ENCODE peak calls at places on chromosomes 12 and 14, in eight cellular contexts. N is PC-3, H is neural progenitor cell, D is foreskin fibroblast, P is esophagus muscularis mucosa, M is GM12865, K is heart left ventricle, L is mammary epithelial cell. I is an unnamed sample.
A peak's percentile ranks its signal among the peaks of the same experiment; 100 is the strongest.

GRCh38 chr14:101814869-101815268 is 53.4 kb downstream of the PPP2R5C start:
- DNase-seq in N (no peak), H (no peak), D (no peak), P (no peak), M (no peak), K (no peak), L (no peak), I (no peak)

GRCh38 chr12:80218925-80219714 is 119.8 kb downstream of the OTOGL start:
- DNase-seq in N (no peak), H (no peak), D (no peak), P (no peak), M (peak; percentile 11), K (no peak), L (no peak), I (no peak)

GRCh38 chr12:44217146-44217883 is 381.4 kb downstream of the TMEM117 start:
- DNase-seq in N (peak; percentile 31), H (no peak), D (no peak), P (no peak), M (no peak), K (no peak), L (peak; percentile 64), I (no peak)

GRCh38 chr14:38357557-38357956 is 101.7 kb upstream of the CLEC14A start:
- DNase-seq in N (peak; percentile 53), H (no peak), D (peak; percentile 86), P (no peak), M (no peak), K (no peak), L (no peak), I (peak; percentile 63)

GRCh38 chr14:65239143-65239672 is 136.9 kb upstream of the MAX start:
- DNase-seq in N (no peak), H (no peak), D (peak; percentile 63), P (no peak), M (no peak), K (no peak), L (no peak), I (peak; percentile 85)

GRCh38 chr14:100246809-100247428 is 8.0 kb downstream of the YY1 start:
- DNase-seq in N (peak; percentile 80), H (peak; percentile 69), D (no peak), P (no peak), M (peak; percentile 42), K (no peak), L (peak; percentile 47), I (no peak)

GRCh38 chr14:52014601-52015267 is 25.4 kb downstream of the RTRAF start:
- DNase-seq in N (no peak), H (no peak), D (no peak), P (no peak), M (no peak), K (peak; percentile 65), L (no peak), I (no peak)

GRCh38 chr14:63179383-63179782 is 24.9 kb upstream of the RHOJ start:
- DNase-seq in N (peak; percentile 68), H (no peak), D (no peak), P (no peak), M (no peak), K (peak; percentile 62), L (peak; percentile 69), I (no peak)

GRCh38 chr12:31277081-31277480 is 48.9 kb downstream of the SINHCAF start:
- DNase-seq in N (no peak), H (no peak), D (no peak), P (no peak), M (no peak), K (no peak), L (no peak), I (no peak)

GRCh38 chr14:65704850-65705249 is 292.3 kb downstream of the FUT8 start:
- DNase-seq in N (no peak), H (no peak), D (no peak), P (no peak), M (peak; percentile 48), K (no peak), L (no peak), I (no peak)

GRCh38 chr12:6038160-6038559 is 86.3 kb downstream of the VWF start:
- DNase-seq in N (peak; percentile 79), H (peak; percentile 94), D (peak; percentile 34), P (no peak), M (peak; percentile 87), K (no peak), L (peak; percentile 58), I (no peak)

GRCh38 chr12:121124402-121125109 is 8.1 kb upstream of the P2RX7 start:
- DNase-seq in N (peak; percentile 99), H (no peak), D (peak; percentile 59), P (no peak), M (peak; percentile 57), K (no peak), L (peak; percentile 97), I (peak; percentile 55)

DNA sequence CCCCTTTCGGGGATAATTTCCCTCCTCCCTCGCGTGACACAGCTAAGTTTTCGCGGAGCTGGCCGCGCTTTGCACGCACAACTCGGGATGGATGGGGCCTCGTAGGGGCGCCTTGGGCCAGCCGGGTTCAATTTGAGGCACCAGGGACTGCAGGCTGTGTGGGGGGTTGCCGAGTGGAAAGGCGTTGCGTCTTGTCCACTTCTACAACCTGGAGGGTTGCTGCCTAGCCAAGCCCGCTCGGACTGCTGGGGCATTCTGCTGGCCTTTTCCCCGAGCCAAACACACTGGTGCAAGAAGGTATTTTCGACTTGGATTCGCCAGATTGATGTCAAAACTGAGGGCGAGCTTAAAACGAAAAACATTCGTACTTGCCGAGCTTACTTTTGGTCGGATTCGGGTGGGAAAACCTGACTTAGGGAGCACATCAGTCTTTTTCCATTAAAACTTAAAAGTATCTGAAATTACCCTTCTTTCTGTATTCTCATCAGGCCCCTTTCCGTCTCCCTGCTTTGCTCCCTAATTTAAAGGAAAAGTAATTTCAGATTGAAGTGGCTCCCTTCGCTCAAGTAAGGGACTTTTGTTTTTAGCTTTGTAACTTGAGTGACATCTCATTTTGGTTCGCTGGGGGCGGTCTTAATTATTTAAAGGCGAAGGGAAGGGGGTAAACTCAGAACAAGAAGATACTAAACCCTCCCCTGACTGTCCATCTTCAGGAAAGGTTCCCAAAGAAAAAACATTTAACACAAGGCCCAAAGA is 14.3 kb downstream of the TBX3 start:
- DNase-seq in N (peak; percentile 81), H (peak; percentile 60), D (peak; percentile 90), P (no peak), M (no peak), K (no peak), L (peak; percentile 55), I (no peak)
- H3K4me3 ChIP-seq in N (peak overlapping the region; percentile 94), H (no peak overlapping the region), D (peak overlapping the region; percentile 92), P (peak overlapping the region; percentile 46), M (no peak overlapping the region), K (peak overlapping the region; percentile 48), L (peak overlapping the region; percentile 70), I (peak overlapping the region; percentile 34)

GRCh38 chr12:74317741-74318140 is 219.9 kb upstream of the ATXN7L3B start:
- DNase-seq in N (no peak), H (no peak), D (no peak), P (no peak), M (no peak), K (no peak), L (no peak), I (no peak)

GRCh38 chr12:74321381-74321780 is 216.3 kb upstream of the ATXN7L3B start:
- DNase-seq in N (no peak), H (no peak), D (no peak), P (no peak), M (no peak), K (no peak), L (no peak), I (no peak)

GRCh38 chr12:74322792-74323191 is 214.8 kb upstream of the ATXN7L3B start:
- DNase-seq in N (no peak), H (no peak), D (no peak), P (no peak), M (no peak), K (no peak), L (no peak), I (no peak)

GRCh38 chr12:74317078-74317581 is 220.5 kb upstream of the ATXN7L3B start:
- DNase-seq in N (peak; percentile 72), H (peak; percentile 60), D (no peak), P (no peak), M (peak; percentile 4), K (no peak), L (peak; percentile 21), I (no peak)
- TF ChIP-seq CTCF in N (peak; percentile 81), H (peak; percentile 69), D (no peak), P (no peak), M (no peak), K (peak; percentile 33), L (peak; percentile 58), I (no peak)

GRCh38 chr14:74571901-74572828 is 39.9 kb downstream of the LTBP2 start:
- DNase-seq in N (peak; percentile 97), H (no peak), D (peak; percentile 97), P (no peak), M (no peak), K (peak; percentile 21), L (peak; percentile 99), I (peak; percentile 100)
- H3K4me3 ChIP-seq in N (peak overlapping the region; percentile 57), H (no peak overlapping the region), D (peak overlapping the region; percentile 36), P (peak overlapping the region; percentile 45), M (no peak overlapping the region), K (no peak overlapping the region), L (peak overlapping the region; percentile 24), I (peak overlapping the region; percentile 11)

DNA sequence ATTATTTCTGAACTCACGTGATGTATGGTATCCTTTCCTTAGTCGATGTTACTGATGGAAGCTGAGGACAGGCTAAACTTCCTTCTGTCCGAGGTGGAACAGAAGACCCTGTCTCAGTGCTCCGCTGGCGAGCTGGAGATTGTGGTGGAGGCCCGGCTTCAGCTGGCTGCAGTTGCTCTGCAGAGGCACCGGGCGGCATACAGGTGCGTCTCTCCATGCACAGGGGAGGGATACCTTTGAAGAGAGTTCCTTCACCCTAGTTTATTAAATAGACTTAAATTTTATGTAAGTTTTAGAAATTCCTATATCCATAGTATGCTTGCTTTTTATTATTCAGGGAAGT is 186.7 kb upstream of the NEDD1 start:
- DNase-seq in N (peak; percentile 57), H (no peak), D (no peak), P (no peak), M (peak; percentile 30), K (peak; percentile 56), L (peak; percentile 11), I (no peak)
- TF ChIP-seq CTCF in N (peak; percentile 52), H (no peak), D (no peak), P (no peak), M (peak; percentile 13), K (no peak), L (peak; percentile 38), I (peak; percentile 4)

GRCh38 chr12:3150820-3151590 is 73.8 kb downstream of the TSPAN9 start:
- DNase-seq in N (no peak), H (peak; percentile 68), D (no peak), P (no peak), M (no peak), K (no peak), L (no peak), I (no peak)

GRCh38 chr12:3152013-3152412 is 74.8 kb downstream of the TSPAN9 start:
- DNase-seq in N (no peak), H (peak; percentile 42), D (no peak), P (no peak), M (no peak), K (no peak), L (no peak), I (no peak)

GRCh38 chr12:3148366-3149000 is 71.3 kb downstream of the TSPAN9 start:
- DNase-seq in N (no peak), H (no peak), D (no peak), P (no peak), M (no peak), K (peak; percentile 83), L (no peak), I (no peak)

GRCh38 chr12:3150308-3150670 is 73.1 kb downstream of the TSPAN9 start:
- DNase-seq in N (no peak), H (no peak), D (no peak), P (no peak), M (no peak), K (no peak), L (no peak), I (no peak)

GRCh38 chr12:3149505-3150307 is 72.5 kb downstream of the TSPAN9 start:
- DNase-seq in N (no peak), H (no peak), D (no peak), P (no peak), M (no peak), K (no peak), L (no peak), I (no peak)
- H3K4me3 ChIP-seq in N (no peak overlapping the region), H (no peak overlapping the region), D (no peak overlapping the region), P (no peak overlapping the region), M (no peak overlapping the region), K (no peak overlapping the region), L (no peak overlapping the region), I (no peak overlapping the region)

I was measured in AG09309.